ENCODE peak calls at places on chromosomes 12 and 14, in five cellular contexts. F, T, K, M and J are unnamed samples. For H3K4me1, the result is how much of the 10 kb centered on the place peaks cover.

GRCh38 chr14:60311417-60311816 is 62.4 kb downstream of the PPM1A start:
- DNase-seq in M (no peak), K (no peak), F (no peak), T (no peak), J (no peak)

GRCh38 chr14:59632381-59632780 is 55.8 kb upstream of the CCDC175 start:
- DNase-seq in K (peak), T (no peak), M (no peak), F (peak), J (no peak)

GRCh38 chr14:55340482-55340881 is 69.3 kb downstream of the FBXO34 start:
- DNase-seq in T (no peak), F (no peak), K (no peak), M (no peak), J (no peak)

GRCh38 chr12:45075575-45076282 is 24.8 kb upstream of the DBX2 start:
- DNase-seq in K (no peak), T (no peak), M (no peak), F (no peak), J (no peak)

GRCh38 chr12:110050927-110051326 is 2.6 kb upstream of the C12orf76 start:
- DNase-seq in T (no peak), F (no peak), K (no peak), M (no peak), J (no peak)

GRCh38 chr14:69332782-69333395 is 65.2 kb downstream of the ERH start:
- DNase-seq in T (no peak), K (no peak), F (no peak), M (no peak), J (no peak)

GRCh38 chr14:34649344-34649743 is 19.4 kb upstream of the SNX6 start:
- DNase-seq in K (no peak), F (no peak), T (no peak), M (no peak), J (no peak)

GRCh38 chr12:130484221-130484620 is 146.5 kb downstream of the PIWIL1 start:
- DNase-seq in K (no peak), F (no peak), T (no peak), M (no peak), J (no peak)

GRCh38 chr14:39023939-39024871 is 78.8 kb downstream of the SEC23A start:
- DNase-seq in K (peak), T (no peak), M (no peak), F (no peak), J (no peak)

GRCh38 chr14:78327426-78328210 is 157.4 kb downstream of the NRXN3 start:
- DNase-seq in F (no peak), T (no peak), M (no peak), K (no peak), J (no peak)

GRCh38 chr14:97707603-97708002 is 910.4 kb downstream of the VRK1 start:
- DNase-seq in M (no peak), K (no peak), T (no peak), F (no peak), J (no peak)

GRCh38 chr14:61631044-61631692 is 64.1 kb upstream of the HIF1A start:
- DNase-seq in F (no peak), K (no peak), M (no peak), T (no peak), J (no peak)

GRCh38 chr12:40298341-40298740 is 73.5 kb downstream of the LRRK2 start:
- DNase-seq in F (no peak), M (no peak), T (no peak), K (no peak), J (no peak)

GRCh38 chr14:59481407-59482119 is 2.6 kb downstream of the L3HYPDH start:
- DNase-seq in K (no peak), F (no peak), T (no peak), M (no peak), J (no peak)

GRCh38 chr12:124397399-124397679 is 102.4 kb downstream of the RFLNA start:
- DNase-seq in T (no peak), K (no peak), F (peak), M (no peak), J (no peak)

GRCh38 chr14:73884438-73885190 is 2.0 kb upstream of the ZNF410 start:
- DNase-seq in T (no peak), M (no peak), F (no peak), K (no peak), J (no peak)

GRCh38 chr12:13165578-13166120 is 30.9 kb upstream of the EMP1 start:
- DNase-seq in F (peak), T (peak), M (peak), K (peak), J (peak)

GRCh38 chr14:30873308-30874119 is 845 bp upstream of the COCH start:
- DNase-seq in F (no peak), M (no peak), K (no peak), T (no peak), J (no peak)

DNA sequence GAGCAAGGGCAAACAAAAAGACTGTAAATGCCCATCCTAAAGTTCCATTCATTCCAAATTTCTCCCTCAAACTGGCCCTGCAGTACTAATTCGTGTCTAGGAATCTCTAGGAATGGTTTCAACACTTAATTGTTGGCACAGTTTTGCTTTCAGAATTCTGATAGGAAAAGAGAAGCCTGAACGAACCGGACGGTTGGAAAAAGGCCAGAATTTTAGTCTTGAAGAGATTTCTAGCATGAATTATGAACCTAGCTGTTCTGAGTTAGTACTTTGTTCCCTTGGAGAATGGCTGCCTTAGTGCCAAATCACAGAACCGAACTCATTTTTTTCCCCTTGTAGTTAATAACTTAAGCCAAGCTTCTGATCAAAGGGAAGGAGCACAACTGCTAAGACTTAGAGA is 262.6 kb downstream of the ADAMTS20 start:
- DNase-seq in K (no peak), F (no peak), T (no peak), M (no peak), J (no peak)
- H3K4me1 ChIP-seq in K (under half), F (under half), T (under half), M (under half), J (under half)

GRCh38 chr12:69511870-69512269 is 41.7 kb downstream of the FRS2 start:
- DNase-seq in T (no peak), F (no peak), M (no peak), K (no peak), J (no peak)
- H3K4me1 ChIP-seq in T (under half), F (under half), M (under half), K (under half), J (under half)

GRCh38 chr14:92729632-92730358 is 18.6 kb downstream of the LGMN start:
- DNase-seq in M (no peak), T (no peak), K (no peak), F (no peak), J (no peak)
- H3K4me1 ChIP-seq in M (under half), T (under half), K (under half), F (under half), J (under half)

DNA sequence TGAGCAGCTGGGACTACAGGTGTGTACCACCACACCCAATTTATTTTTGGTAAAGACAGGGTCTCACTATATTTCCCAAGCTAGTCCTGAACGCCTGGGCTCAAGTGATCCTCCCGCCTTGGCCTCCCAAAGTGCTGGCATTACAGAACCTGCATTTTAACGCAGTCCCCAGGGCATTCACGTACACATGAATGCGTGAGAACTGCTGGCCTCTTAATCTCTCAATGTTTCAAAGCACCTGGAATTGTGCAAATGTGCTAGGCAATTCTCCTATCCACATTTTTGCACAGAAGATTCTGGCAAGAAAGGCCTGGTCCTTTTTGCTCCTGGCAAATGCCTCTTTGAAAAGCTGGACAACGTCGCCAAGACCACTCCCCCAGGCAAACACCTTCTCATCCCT is 35.2 kb downstream of the TESC start:
- DNase-seq in F (no peak), M (no peak), K (no peak), T (no peak), J (no peak)
- H3K4me1 ChIP-seq in F (under half), M (under half), K (under half), T (under half), J (under half)